ENCODE peak calls at places on chromosomes 1 and 21, in ten cellular contexts. One of them, this sample, is unnamed. For H3K4me1, the result is how much of the 10 kb centered on the place peaks cover.

GRCh38 chr1:31577515-31578191 is 1.3 kb downstream of the TINAGL1 start:
- DNase-seq in K562: no peak
- DNase-seq in prostate gland: no peak
- DNase-seq in breast epithelium: no peak
- DNase-seq in Panc1: no peak
- DNase-seq in GM12878: no peak
- DNase-seq in transverse colon: no peak
- DNase-seq in endothelial cell of umbilical vein: peak
- DNase-seq in HCT116: no peak
- DNase-seq in suprapubic skin: no peak
- DNase-seq in this sample: no peak

GRCh38 chr1:184614667-184615066 is 140.0 kb downstream of the EDEM3 start:
- DNase-seq in prostate gland: no peak
- DNase-seq in breast epithelium: no peak
- DNase-seq in GM12878: no peak
- DNase-seq in suprapubic skin: no peak
- DNase-seq in transverse colon: no peak
- DNase-seq in K562: no peak
- DNase-seq in HCT116: no peak
- DNase-seq in endothelial cell of umbilical vein: no peak
- DNase-seq in Panc1: no peak
- DNase-seq in this sample: no peak

GRCh38 chr1:21311016-21311415 is 20.8 kb upstream of the ECE1 start:
- DNase-seq in endothelial cell of umbilical vein: no peak
- DNase-seq in Panc1: no peak
- DNase-seq in K562: no peak
- DNase-seq in suprapubic skin: no peak
- DNase-seq in HCT116: no peak
- DNase-seq in breast epithelium: no peak
- DNase-seq in prostate gland: no peak
- DNase-seq in transverse colon: no peak
- DNase-seq in GM12878: no peak
- DNase-seq in this sample: no peak

GRCh38 chr1:210259496-210259895 is 26.9 kb downstream of the SERTAD4 start:
- DNase-seq in suprapubic skin: no peak
- DNase-seq in K562: no peak
- DNase-seq in HCT116: no peak
- DNase-seq in prostate gland: no peak
- DNase-seq in transverse colon: no peak
- DNase-seq in breast epithelium: no peak
- DNase-seq in GM12878: no peak
- DNase-seq in endothelial cell of umbilical vein: no peak
- DNase-seq in Panc1: no peak
- DNase-seq in this sample: no peak

GRCh38 chr1:42456754-42457089 is 379 bp downstream of the PPCS start:
- DNase-seq in prostate gland: peak
- DNase-seq in HCT116: no peak
- DNase-seq in Panc1: no peak
- DNase-seq in breast epithelium: no peak
- DNase-seq in K562: peak
- DNase-seq in transverse colon: peak
- DNase-seq in endothelial cell of umbilical vein: peak
- DNase-seq in GM12878: peak
- DNase-seq in suprapubic skin: peak
- DNase-seq in this sample: peak

GRCh38 chr1:94927405-94928175 is 680 bp upstream of the CNN3 start:
- DNase-seq in transverse colon: peak
- DNase-seq in prostate gland: peak
- DNase-seq in K562: no peak
- DNase-seq in endothelial cell of umbilical vein: no peak
- DNase-seq in GM12878: no peak
- DNase-seq in HCT116: no peak
- DNase-seq in suprapubic skin: peak
- DNase-seq in Panc1: no peak
- DNase-seq in breast epithelium: no peak
- DNase-seq in this sample: no peak

GRCh38 chr1:212432706-212433576 is at the start of gene NENF:
- DNase-seq in K562: peak
- DNase-seq in HCT116: peak
- DNase-seq in GM12878: no peak
- DNase-seq in Panc1: no peak
- DNase-seq in breast epithelium: peak
- DNase-seq in endothelial cell of umbilical vein: peak
- DNase-seq in transverse colon: peak
- DNase-seq in prostate gland: peak
- DNase-seq in suprapubic skin: peak
- DNase-seq in this sample: peak

GRCh38 chr1:175131100-175131499 is 61.5 kb downstream of the KIAA0040 start:
- DNase-seq in GM12878: no peak
- DNase-seq in Panc1: no peak
- DNase-seq in breast epithelium: no peak
- DNase-seq in transverse colon: no peak
- DNase-seq in endothelial cell of umbilical vein: no peak
- DNase-seq in suprapubic skin: no peak
- DNase-seq in prostate gland: no peak
- DNase-seq in K562: no peak
- DNase-seq in HCT116: no peak
- DNase-seq in this sample: no peak

GRCh38 chr1:59605761-59606160 is 209.0 kb upstream of the HOOK1 start:
- DNase-seq in Panc1: no peak
- DNase-seq in GM12878: no peak
- DNase-seq in endothelial cell of umbilical vein: no peak
- DNase-seq in HCT116: no peak
- DNase-seq in K562: no peak
- DNase-seq in transverse colon: no peak
- DNase-seq in prostate gland: no peak
- DNase-seq in suprapubic skin: no peak
- DNase-seq in breast epithelium: no peak
- DNase-seq in this sample: no peak

GRCh38 chr21:17828223-17828622 is 9.1 kb upstream of the C21orf91 start:
- DNase-seq in prostate gland: no peak
- DNase-seq in suprapubic skin: no peak
- DNase-seq in breast epithelium: no peak
- DNase-seq in GM12878: no peak
- DNase-seq in Panc1: no peak
- DNase-seq in endothelial cell of umbilical vein: no peak
- DNase-seq in transverse colon: no peak
- DNase-seq in K562: no peak
- DNase-seq in HCT116: no peak
- DNase-seq in this sample: no peak

GRCh38 chr21:41581592-41582228 is 73.8 kb upstream of the TMPRSS2 start:
- DNase-seq in breast epithelium: no peak
- DNase-seq in transverse colon: peak
- DNase-seq in GM12878: no peak
- DNase-seq in prostate gland: no peak
- DNase-seq in suprapubic skin: no peak
- DNase-seq in Panc1: no peak
- DNase-seq in K562: no peak
- DNase-seq in endothelial cell of umbilical vein: no peak
- DNase-seq in HCT116: no peak
- DNase-seq in this sample: peak

GRCh38 chr1:175969236-175969635 is 225.8 kb upstream of the TNR start:
- DNase-seq in prostate gland: no peak
- DNase-seq in Panc1: no peak
- DNase-seq in GM12878: no peak
- DNase-seq in K562: no peak
- DNase-seq in transverse colon: no peak
- DNase-seq in suprapubic skin: no peak
- DNase-seq in breast epithelium: no peak
- DNase-seq in HCT116: no peak
- DNase-seq in endothelial cell of umbilical vein: no peak
- DNase-seq in this sample: no peak

GRCh38 chr1:55860816-55861519 is 645.8 kb upstream of the USP24 start:
- DNase-seq in transverse colon: no peak
- DNase-seq in prostate gland: no peak
- DNase-seq in Panc1: no peak
- DNase-seq in breast epithelium: no peak
- DNase-seq in GM12878: no peak
- DNase-seq in K562: no peak
- DNase-seq in HCT116: no peak
- DNase-seq in suprapubic skin: no peak
- DNase-seq in endothelial cell of umbilical vein: peak
- DNase-seq in this sample: no peak

GRCh38 chr21:36881223-36881622 is 85.2 kb downstream of the HLCS start:
- DNase-seq in Panc1: no peak
- DNase-seq in GM12878: no peak
- DNase-seq in suprapubic skin: no peak
- DNase-seq in HCT116: no peak
- DNase-seq in breast epithelium: no peak
- DNase-seq in transverse colon: no peak
- DNase-seq in K562: no peak
- DNase-seq in endothelial cell of umbilical vein: no peak
- DNase-seq in prostate gland: no peak
- DNase-seq in this sample: no peak

GRCh38 chr1:239263821-239264220 is 122.5 kb upstream of the CHRM3 start:
- DNase-seq in prostate gland: no peak
- DNase-seq in suprapubic skin: no peak
- DNase-seq in Panc1: no peak
- DNase-seq in HCT116: no peak
- DNase-seq in transverse colon: no peak
- DNase-seq in GM12878: no peak
- DNase-seq in endothelial cell of umbilical vein: no peak
- DNase-seq in breast epithelium: no peak
- DNase-seq in K562: no peak
- DNase-seq in this sample: no peak

GRCh38 chr1:200866521-200866920 is 6.3 kb upstream of the GPR25 start:
- DNase-seq in breast epithelium: no peak
- DNase-seq in HCT116: no peak
- DNase-seq in suprapubic skin: no peak
- DNase-seq in transverse colon: peak
- DNase-seq in K562: no peak
- DNase-seq in endothelial cell of umbilical vein: no peak
- DNase-seq in prostate gland: no peak
- DNase-seq in GM12878: peak
- DNase-seq in Panc1: no peak
- DNase-seq in this sample: no peak

DNA sequence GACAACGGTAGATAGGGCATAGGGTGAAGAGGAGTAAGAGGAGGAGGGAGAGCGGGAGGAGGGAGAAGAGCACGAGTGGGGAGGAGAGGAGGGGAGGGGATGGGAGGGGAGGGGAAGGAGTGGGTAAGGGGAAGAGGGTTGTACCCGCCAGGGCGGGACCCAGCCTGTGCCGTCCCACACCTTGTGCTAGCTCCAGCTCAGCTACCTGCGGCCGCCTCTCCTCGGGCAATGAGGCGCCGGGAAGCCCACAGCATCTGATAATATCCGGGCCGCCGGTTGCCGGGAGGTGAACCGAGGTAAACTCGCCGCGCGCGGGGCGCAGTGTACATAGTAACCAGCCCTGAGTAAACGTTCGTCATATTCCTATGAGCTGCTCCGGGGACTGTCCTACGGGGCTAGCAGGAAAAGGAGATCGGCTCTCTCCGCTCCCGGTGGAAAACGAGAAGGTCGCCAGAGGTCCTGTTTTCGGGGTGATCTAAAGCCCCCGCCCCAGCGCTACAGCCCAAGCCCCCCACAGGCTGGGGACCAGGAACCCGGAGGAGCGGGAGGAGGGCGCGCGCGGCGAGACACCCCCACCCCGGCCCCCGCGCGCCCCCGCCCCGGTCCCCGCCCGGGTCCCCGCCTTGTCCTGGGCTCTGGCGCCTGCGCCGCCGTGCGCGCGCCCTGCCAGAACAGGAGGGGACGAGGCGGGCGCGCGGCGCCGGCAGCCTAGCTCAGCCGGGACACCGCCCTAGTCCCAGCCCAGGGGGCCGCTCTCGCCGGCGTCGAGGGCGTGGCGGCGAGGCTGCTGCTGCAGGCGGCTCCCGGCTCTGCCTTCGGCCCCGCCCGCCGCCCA is at the start of gene RCAN3:
- DNase-seq in K562: peak
- DNase-seq in GM12878: no peak
- DNase-seq in breast epithelium: peak
- DNase-seq in suprapubic skin: peak
- DNase-seq in endothelial cell of umbilical vein: peak
- DNase-seq in HCT116: peak
- DNase-seq in Panc1: no peak
- DNase-seq in prostate gland: peak
- DNase-seq in transverse colon: peak
- DNase-seq in this sample: peak
- TF ChIP-seq POLR2AphosphoS5 in K562: no peak
- TF ChIP-seq POLR2AphosphoS5 in GM12878: no peak
- TF ChIP-seq POLR2AphosphoS5 in breast epithelium: peak
- TF ChIP-seq POLR2AphosphoS5 in suprapubic skin: no peak
- TF ChIP-seq POLR2AphosphoS5 in endothelial cell of umbilical vein: peak
- TF ChIP-seq POLR2AphosphoS5 in HCT116: peak
- TF ChIP-seq POLR2AphosphoS5 in Panc1: peak
- TF ChIP-seq POLR2AphosphoS5 in prostate gland: peak
- TF ChIP-seq POLR2AphosphoS5 in transverse colon: peak
- TF ChIP-seq POLR2AphosphoS5 in this sample: peak

DNA sequence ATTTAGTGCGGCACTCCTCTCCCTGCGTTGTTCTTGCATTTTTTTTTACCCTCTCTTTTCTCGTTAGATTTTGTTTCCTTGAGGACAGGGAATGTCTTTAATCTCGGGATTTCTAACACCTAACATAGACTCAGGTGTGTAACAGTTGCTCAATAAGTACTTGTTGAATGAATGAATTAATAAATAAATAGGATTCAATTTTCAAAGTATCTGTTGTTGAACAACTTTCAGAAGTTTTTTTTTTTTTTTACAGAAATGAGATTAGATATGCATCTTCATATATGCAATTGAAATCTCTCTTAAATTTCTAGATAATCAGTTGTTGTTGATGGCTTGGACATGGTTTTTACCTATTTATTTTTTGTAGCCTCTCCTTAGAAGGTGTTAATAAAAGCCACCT is 83.1 kb downstream of the ROR1 start:
- DNase-seq in Panc1: no peak
- DNase-seq in prostate gland: no peak
- DNase-seq in endothelial cell of umbilical vein: no peak
- DNase-seq in suprapubic skin: no peak
- DNase-seq in HCT116: no peak
- DNase-seq in K562: no peak
- DNase-seq in breast epithelium: no peak
- DNase-seq in transverse colon: no peak
- DNase-seq in GM12878: no peak
- DNase-seq in this sample: no peak
- H3K4me1 ChIP-seq in Panc1: under half
- H3K4me1 ChIP-seq in prostate gland: under half
- H3K4me1 ChIP-seq in endothelial cell of umbilical vein: under half
- H3K4me1 ChIP-seq in suprapubic skin: under half
- H3K4me1 ChIP-seq in HCT116: under half
- H3K4me1 ChIP-seq in K562: under half
- H3K4me1 ChIP-seq in breast epithelium: under half
- H3K4me1 ChIP-seq in transverse colon: under half
- H3K4me1 ChIP-seq in GM12878: under half
- H3K4me1 ChIP-seq in this sample: under half

GRCh38 chr1:145961109-145961424 is 3.2 kb upstream of the LIX1L start:
- DNase-seq in breast epithelium: no peak
- DNase-seq in suprapubic skin: no peak
- DNase-seq in GM12878: no peak
- DNase-seq in Panc1: no peak
- DNase-seq in K562: no peak
- DNase-seq in HCT116: no peak
- DNase-seq in endothelial cell of umbilical vein: no peak
- DNase-seq in prostate gland: no peak
- DNase-seq in transverse colon: no peak
- DNase-seq in this sample: no peak
- H3K4me3 ChIP-seq in breast epithelium: peak
- H3K4me3 ChIP-seq in suprapubic skin: peak
- H3K4me3 ChIP-seq in GM12878: peak
- H3K4me3 ChIP-seq in Panc1: peak
- H3K4me3 ChIP-seq in K562: no peak
- H3K4me3 ChIP-seq in HCT116: no peak
- H3K4me3 ChIP-seq in endothelial cell of umbilical vein: peak
- H3K4me3 ChIP-seq in prostate gland: peak
- H3K4me3 ChIP-seq in transverse colon: peak
- H3K4me3 ChIP-seq in this sample: peak

GRCh38 chr1:64471218-64471719 is 1.3 kb downstream of the CACHD1 start:
- DNase-seq in suprapubic skin: peak
- DNase-seq in GM12878: no peak
- DNase-seq in endothelial cell of umbilical vein: peak
- DNase-seq in transverse colon: peak
- DNase-seq in prostate gland: peak
- DNase-seq in K562: no peak
- DNase-seq in Panc1: no peak
- DNase-seq in breast epithelium: peak
- DNase-seq in HCT116: no peak
- DNase-seq in this sample: peak
- TF ChIP-seq POLR2AphosphoS5 in suprapubic skin: no peak
- TF ChIP-seq POLR2AphosphoS5 in GM12878: no peak
- TF ChIP-seq POLR2AphosphoS5 in endothelial cell of umbilical vein: no peak
- TF ChIP-seq POLR2AphosphoS5 in transverse colon: no peak
- TF ChIP-seq POLR2AphosphoS5 in prostate gland: no peak
- TF ChIP-seq POLR2AphosphoS5 in K562: no peak
- TF ChIP-seq POLR2AphosphoS5 in Panc1: no peak
- TF ChIP-seq POLR2AphosphoS5 in breast epithelium: no peak
- TF ChIP-seq POLR2AphosphoS5 in HCT116: no peak
- TF ChIP-seq POLR2AphosphoS5 in this sample: peak

This sample was measured in stomach.